ENCODE peak calls at places on chromosomes 6 and 20, in seven cellular contexts. X is adrenal gland, M is K562, L is cardiac muscle cell, D is BE2C, C is brain microvascular endothelial cell, S is thoracic aorta. J is an unnamed sample. For H3K36me3, the result is how much of the 10 kb centered on the place peaks cover.

GRCh38 chr6:131532476-131533108 is 40.4 kb upstream of the ARG1 start:
- DNase-seq in L (no peak), M (no peak), D (no peak), X (no peak), S (no peak), C (no peak), J (no peak)

GRCh38 chr6:100617633-100618348 is 153.1 kb upstream of the SIM1 start:
- DNase-seq in L (no peak), S (no peak), M (no peak), X (no peak), C (no peak), D (no peak), J (no peak)

GRCh38 chr6:50970908-50971307 is 152.2 kb downstream of the TFAP2B start:
- DNase-seq in C (no peak), X (no peak), L (no peak), D (no peak), M (no peak), S (no peak), J (no peak)

GRCh38 chr20:51381557-51381956 is 161.0 kb downstream of the NFATC2 start:
- DNase-seq in M (no peak), X (no peak), L (no peak), C (no peak), D (no peak), S (no peak), J (no peak)

GRCh38 chr6:10603265-10603664 is 82.1 kb downstream of the GCNT2 start:
- DNase-seq in L (no peak), M (no peak), X (no peak), C (no peak), S (no peak), D (no peak), J (no peak)

GRCh38 chr20:15065794-15066193 is 728.4 kb upstream of the FLRT3 start:
- DNase-seq in C (no peak), M (no peak), S (no peak), L (no peak), D (no peak), X (no peak), J (no peak)

GRCh38 chr6:32047084-32047478 is 8.9 kb downstream of the CYP21A2 start:
- DNase-seq in M (peak), X (peak), D (no peak), L (no peak), C (peak), S (no peak), J (no peak)

GRCh38 chr6:80610821-80611220 is 504.4 kb downstream of the BCKDHB start:
- DNase-seq in M (no peak), D (no peak), X (no peak), S (no peak), L (no peak), C (peak), J (no peak)

GRCh38 chr6:57130784-57131183 is 40.8 kb downstream of the ZNF451 start:
- DNase-seq in C (no peak), M (no peak), L (no peak), X (no peak), D (no peak), S (no peak), J (no peak)

DNA sequence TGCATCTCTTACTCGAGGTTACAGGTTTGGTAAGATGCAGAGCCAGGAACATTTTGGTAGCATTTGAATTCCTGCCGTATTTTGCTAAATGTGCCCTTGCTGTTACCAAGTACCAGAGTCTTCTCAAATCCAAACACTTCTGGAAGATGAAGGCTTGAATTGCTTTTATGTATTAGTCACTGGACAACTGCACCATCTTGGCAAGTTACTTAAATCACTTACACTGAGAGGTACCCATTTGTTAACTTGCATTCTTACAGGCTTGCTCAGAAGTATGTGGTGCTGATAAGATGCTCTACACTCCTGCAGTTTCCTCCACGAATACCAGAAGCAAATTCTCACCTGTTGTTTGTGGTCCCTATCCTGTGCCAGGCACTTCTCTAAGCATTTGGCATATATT is 12.7 kb downstream of the IL22RA2 start:
- DNase-seq in S (no peak), C (peak), D (no peak), L (no peak), X (no peak), M (no peak), J (no peak)
- H3K4me3 ChIP-seq in S (no peak), C (no peak), D (no peak), L (no peak), X (no peak), M (no peak), J (no peak)

GRCh38 chr6:109474995-109475394 is 8.0 kb downstream of the ZBTB24 start:
- DNase-seq in L (no peak), D (no peak), C (no peak), S (no peak), X (no peak), M (no peak), J (no peak)

GRCh38 chr6:109475625-109476024 is 7.4 kb downstream of the ZBTB24 start:
- DNase-seq in M (no peak), X (no peak), C (no peak), L (no peak), S (no peak), D (no peak), J (no peak)

GRCh38 chr6:109472132-109472995 is 10.7 kb downstream of the ZBTB24 start:
- DNase-seq in D (no peak), L (no peak), X (no peak), C (no peak), S (no peak), M (no peak), J (no peak)

GRCh38 chr6:109471105-109471810 is 11.8 kb downstream of the ZBTB24 start:
- DNase-seq in D (no peak), M (no peak), S (no peak), C (no peak), X (no peak), L (no peak), J (no peak)

GRCh38 chr6:109473120-109473519 is 9.9 kb downstream of the ZBTB24 start:
- DNase-seq in S (no peak), L (no peak), D (no peak), M (no peak), C (no peak), X (no peak), J (no peak)
- H3K36me3 ChIP-seq in S (under half), L (under half), D (half or more), M (half or more), C (under half), X (half or more), J (under half)

DNA sequence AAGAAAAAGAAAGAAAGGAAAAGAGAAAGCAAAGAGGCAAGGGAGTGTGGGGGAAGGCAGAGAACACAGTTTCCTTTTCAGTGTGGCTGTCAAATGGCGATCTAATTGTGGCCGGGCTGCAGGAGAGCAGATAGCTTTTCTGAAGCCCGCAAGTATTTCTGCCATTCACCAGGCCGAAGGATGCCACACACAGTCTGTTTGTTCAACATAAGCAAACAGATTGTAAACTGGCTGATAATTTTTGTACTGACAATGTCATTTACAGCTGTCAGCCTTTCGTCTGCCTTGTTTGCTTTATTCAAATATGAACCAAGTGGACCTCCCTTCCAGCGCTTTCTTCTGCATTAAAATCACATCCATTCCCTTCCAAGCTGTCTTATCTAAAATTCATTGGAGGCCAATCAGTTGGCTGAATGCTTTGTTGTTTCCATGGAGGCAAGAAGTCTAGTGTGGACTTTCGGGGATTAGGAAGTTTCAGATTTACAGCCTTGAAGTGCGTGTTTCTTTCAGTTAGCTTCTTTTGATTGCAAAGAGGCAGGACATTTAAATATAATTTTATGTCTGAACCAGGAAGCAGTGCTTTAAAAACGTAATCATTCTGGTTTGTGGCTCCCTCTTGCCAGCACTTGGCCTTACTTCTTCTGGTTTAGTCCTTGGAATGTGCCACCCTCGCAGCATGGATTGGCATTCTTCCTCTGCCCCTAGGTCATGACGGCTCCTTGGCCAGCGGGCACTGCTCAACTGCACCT is 180.3 kb downstream of the FOXA2 start:
- DNase-seq in C (no peak), X (no peak), D (no peak), S (no peak), M (no peak), L (peak), J (no peak)
- H3K4me3 ChIP-seq in C (no peak), X (no peak), D (no peak), S (peak), M (peak), L (no peak), J (no peak)

GRCh38 chr6:156832166-156832743 is 55.1 kb downstream of the ARID1B start:
- DNase-seq in S (no peak), C (peak), L (no peak), M (peak), D (peak), X (peak), J (peak)
- H3K36me3 ChIP-seq in S (under half), C (under half), L (under half), M (under half), D (under half), X (under half), J (under half)

GRCh38 chr6:157764346-157765068 is 58.5 kb upstream of the SNX9 start:
- DNase-seq in X (peak), S (peak), M (peak), L (peak), C (peak), D (peak), J (no peak)
- H3K4me3 ChIP-seq in X (no peak), S (peak), M (no peak), L (no peak), C (no peak), D (no peak), J (no peak)

GRCh38 chr6:166930354-166930891 is 25.9 kb downstream of the RNASET2 start:
- DNase-seq in M (no peak), S (no peak), C (no peak), D (no peak), X (no peak), L (no peak), J (no peak)
- H3K36me3 ChIP-seq in M (under half), S (under half), C (under half), D (under half), X (under half), L (under half), J (under half)

GRCh38 chr20:609371-609964 is 641 bp downstream of the TCF15 start:
- DNase-seq in C (no peak), X (no peak), L (no peak), S (no peak), D (no peak), M (peak), J (peak)
- H3K4me3 ChIP-seq in C (no peak), X (no peak), L (peak), S (no peak), D (no peak), M (peak), J (peak)

DNA sequence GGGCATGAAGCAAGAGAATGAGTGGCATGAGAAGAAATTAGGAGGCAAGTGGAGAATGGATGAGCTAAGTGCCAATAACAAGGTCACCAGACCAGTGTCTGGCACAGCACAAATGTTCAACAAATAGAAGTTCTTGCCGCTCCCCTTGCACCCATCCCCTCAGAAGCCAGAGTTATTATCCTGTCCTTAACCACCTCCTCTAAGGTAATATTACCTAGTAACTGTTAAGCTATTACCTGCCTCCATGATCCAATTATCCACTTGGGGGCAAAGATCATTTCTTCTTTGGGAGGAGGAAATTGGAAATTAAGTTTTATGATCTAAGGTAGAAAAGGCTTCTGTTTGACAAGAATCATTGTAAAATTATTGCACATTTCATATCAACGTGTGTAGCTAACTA is 133.8 kb downstream of the FOXA2 start:
- DNase-seq in L (no peak), S (no peak), M (no peak), X (no peak), D (no peak), C (no peak), J (no peak)
- H3K36me3 ChIP-seq in L (under half), S (under half), M (under half), X (under half), D (under half), C (under half), J (under half)

DNA sequence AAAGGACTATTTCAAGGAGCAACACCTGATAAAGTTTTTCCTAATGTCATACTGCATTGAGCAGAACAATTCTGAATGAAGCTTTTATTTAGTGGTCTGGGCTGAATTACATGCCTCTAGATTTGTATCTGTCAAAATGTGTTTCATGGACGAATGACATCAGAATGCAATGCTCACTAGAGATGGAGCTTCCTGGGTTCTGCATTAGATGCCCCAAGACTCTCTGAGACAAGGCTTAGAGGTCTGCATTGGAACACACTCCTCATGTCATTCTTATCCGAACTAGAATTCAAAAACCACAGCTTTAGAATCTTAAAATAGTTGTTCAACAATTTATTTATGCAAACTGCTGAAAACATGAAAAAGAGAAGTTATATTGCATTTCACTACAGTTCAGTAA is 62.0 kb downstream of the SYNE1 start:
- DNase-seq in S (no peak), L (no peak), C (no peak), D (no peak), X (no peak), M (no peak), J (no peak)
- H3K4me3 ChIP-seq in S (no peak), L (no peak), C (no peak), D (no peak), X (no peak), M (no peak), J (no peak)

DNA sequence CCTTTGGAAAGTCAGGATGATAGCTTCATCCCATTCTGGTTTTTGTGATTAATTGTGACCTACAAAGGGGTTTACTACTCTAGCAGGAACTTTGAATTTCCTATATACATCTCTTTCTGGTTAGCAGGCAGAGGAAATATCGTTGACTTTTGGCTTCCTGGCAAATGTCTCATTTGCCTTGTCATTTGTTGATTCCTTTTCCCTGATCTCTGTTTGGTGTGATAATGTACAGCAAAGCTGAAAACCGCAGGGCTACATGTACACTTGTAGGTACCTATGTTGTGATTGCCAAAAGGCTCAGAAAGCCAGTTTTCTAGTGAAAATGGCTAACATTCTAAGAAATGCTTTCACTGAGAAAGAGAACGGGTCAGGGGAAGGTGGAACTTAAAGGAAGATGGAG is 44.3 kb downstream of the TOP1 start:
- DNase-seq in S (no peak), D (no peak), X (no peak), C (no peak), M (no peak), L (no peak), J (no peak)
- H3K36me3 ChIP-seq in S (under half), D (under half), X (under half), C (under half), M (under half), L (under half), J (under half)

J was measured in H7.